ENCODE peak calls at places on chromosomes 16 and 17, in ten cellular contexts. One of them, this sample, is unnamed.

GRCh38 chr17:50672831-50673551 is 34.7 kb downstream of the ANKRD40 start:
- DNase-seq in right atrium auricular region: peak
- DNase-seq in A549: no peak
- DNase-seq in PC-3: peak
- DNase-seq in breast epithelium: peak
- DNase-seq in heart left ventricle: no peak
- DNase-seq in endodermal cell: no peak
- DNase-seq in tibial nerve: no peak
- DNase-seq in fibroblast of pulmonary artery: no peak
- DNase-seq in left lung: no peak
- DNase-seq in this sample: no peak

GRCh38 chr16:65842067-65842466 is 524.4 kb upstream of the CDH5 start:
- DNase-seq in right atrium auricular region: no peak
- DNase-seq in A549: no peak
- DNase-seq in PC-3: peak
- DNase-seq in breast epithelium: no peak
- DNase-seq in heart left ventricle: no peak
- DNase-seq in endodermal cell: no peak
- DNase-seq in tibial nerve: no peak
- DNase-seq in fibroblast of pulmonary artery: no peak
- DNase-seq in left lung: no peak
- DNase-seq in this sample: no peak

GRCh38 chr16:10521681-10522274 is 58.6 kb downstream of the EMP2 start:
- DNase-seq in right atrium auricular region: peak
- DNase-seq in A549: peak
- DNase-seq in PC-3: peak
- DNase-seq in breast epithelium: no peak
- DNase-seq in heart left ventricle: no peak
- DNase-seq in endodermal cell: peak
- DNase-seq in tibial nerve: peak
- DNase-seq in fibroblast of pulmonary artery: peak
- DNase-seq in left lung: no peak
- DNase-seq in this sample: no peak

GRCh38 chr16:53052519-53053501 is at the start of gene CHD9NB:
- DNase-seq in right atrium auricular region: no peak
- DNase-seq in A549: peak
- DNase-seq in PC-3: peak
- DNase-seq in breast epithelium: no peak
- DNase-seq in heart left ventricle: no peak
- DNase-seq in endodermal cell: peak
- DNase-seq in tibial nerve: no peak
- DNase-seq in fibroblast of pulmonary artery: peak
- DNase-seq in left lung: no peak
- DNase-seq in this sample: no peak

GRCh38 chr17:29683481-29683880 is 60.8 kb upstream of the CORO6 start:
- DNase-seq in right atrium auricular region: no peak
- DNase-seq in A549: no peak
- DNase-seq in PC-3: no peak
- DNase-seq in breast epithelium: no peak
- DNase-seq in heart left ventricle: no peak
- DNase-seq in endodermal cell: no peak
- DNase-seq in tibial nerve: no peak
- DNase-seq in fibroblast of pulmonary artery: no peak
- DNase-seq in left lung: no peak
- DNase-seq in this sample: no peak

GRCh38 chr17:74870512-74870911 is 2.3 kb downstream of the FDXR start:
- DNase-seq in right atrium auricular region: no peak
- DNase-seq in A549: no peak
- DNase-seq in PC-3: peak
- DNase-seq in breast epithelium: no peak
- DNase-seq in heart left ventricle: no peak
- DNase-seq in endodermal cell: no peak
- DNase-seq in tibial nerve: no peak
- DNase-seq in fibroblast of pulmonary artery: peak
- DNase-seq in left lung: peak
- DNase-seq in this sample: no peak

GRCh38 chr17:48841395-48841831 is 10.6 kb downstream of the CALCOCO2 start:
- DNase-seq in right atrium auricular region: no peak
- DNase-seq in A549: no peak
- DNase-seq in PC-3: no peak
- DNase-seq in breast epithelium: no peak
- DNase-seq in heart left ventricle: no peak
- DNase-seq in endodermal cell: no peak
- DNase-seq in tibial nerve: peak
- DNase-seq in fibroblast of pulmonary artery: peak
- DNase-seq in left lung: no peak
- DNase-seq in this sample: no peak

GRCh38 chr16:66859397-66860068 is 15.3 kb downstream of the CA7 start:
- DNase-seq in right atrium auricular region: no peak
- DNase-seq in A549: no peak
- DNase-seq in PC-3: no peak
- DNase-seq in breast epithelium: no peak
- DNase-seq in heart left ventricle: no peak
- DNase-seq in endodermal cell: peak
- DNase-seq in tibial nerve: no peak
- DNase-seq in fibroblast of pulmonary artery: no peak
- DNase-seq in left lung: no peak
- DNase-seq in this sample: no peak

GRCh38 chr17:56598471-56598870 is 5.0 kb downstream of the NOG start:
- DNase-seq in right atrium auricular region: no peak
- DNase-seq in A549: no peak
- DNase-seq in PC-3: peak
- DNase-seq in breast epithelium: no peak
- DNase-seq in heart left ventricle: no peak
- DNase-seq in endodermal cell: no peak
- DNase-seq in tibial nerve: no peak
- DNase-seq in fibroblast of pulmonary artery: no peak
- DNase-seq in left lung: no peak
- DNase-seq in this sample: no peak

GRCh38 chr17:15247891-15248529 is 17.1 kb downstream of the PMP22 start:
- DNase-seq in right atrium auricular region: peak
- DNase-seq in A549: peak
- DNase-seq in PC-3: peak
- DNase-seq in breast epithelium: no peak
- DNase-seq in heart left ventricle: no peak
- DNase-seq in endodermal cell: peak
- DNase-seq in tibial nerve: no peak
- DNase-seq in fibroblast of pulmonary artery: no peak
- DNase-seq in left lung: no peak
- DNase-seq in this sample: no peak

GRCh38 chr17:6868579-6868978 is 37.0 kb upstream of the TEKT1 start:
- DNase-seq in right atrium auricular region: no peak
- DNase-seq in A549: peak
- DNase-seq in PC-3: peak
- DNase-seq in breast epithelium: no peak
- DNase-seq in heart left ventricle: no peak
- DNase-seq in endodermal cell: no peak
- DNase-seq in tibial nerve: no peak
- DNase-seq in fibroblast of pulmonary artery: no peak
- DNase-seq in left lung: no peak
- DNase-seq in this sample: no peak

GRCh38 chr17:41492771-41493170 is 3.1 kb upstream of the KRT36 start:
- DNase-seq in right atrium auricular region: no peak
- DNase-seq in A549: no peak
- DNase-seq in PC-3: no peak
- DNase-seq in breast epithelium: no peak
- DNase-seq in heart left ventricle: no peak
- DNase-seq in endodermal cell: no peak
- DNase-seq in tibial nerve: no peak
- DNase-seq in fibroblast of pulmonary artery: peak
- DNase-seq in left lung: no peak
- DNase-seq in this sample: peak

GRCh38 chr17:57624390-57624789 is 120.7 kb downstream of the CCDC182 start:
- DNase-seq in right atrium auricular region: no peak
- DNase-seq in A549: no peak
- DNase-seq in PC-3: no peak
- DNase-seq in breast epithelium: peak
- DNase-seq in heart left ventricle: no peak
- DNase-seq in endodermal cell: no peak
- DNase-seq in tibial nerve: no peak
- DNase-seq in fibroblast of pulmonary artery: no peak
- DNase-seq in left lung: no peak
- DNase-seq in this sample: no peak

GRCh38 chr16:1788708-1789100 is 4.8 kb downstream of the IGFALS start:
- DNase-seq in right atrium auricular region: no peak
- DNase-seq in A549: no peak
- DNase-seq in PC-3: no peak
- DNase-seq in breast epithelium: no peak
- DNase-seq in heart left ventricle: no peak
- DNase-seq in endodermal cell: peak
- DNase-seq in tibial nerve: no peak
- DNase-seq in fibroblast of pulmonary artery: no peak
- DNase-seq in left lung: peak
- DNase-seq in this sample: peak

DNA sequence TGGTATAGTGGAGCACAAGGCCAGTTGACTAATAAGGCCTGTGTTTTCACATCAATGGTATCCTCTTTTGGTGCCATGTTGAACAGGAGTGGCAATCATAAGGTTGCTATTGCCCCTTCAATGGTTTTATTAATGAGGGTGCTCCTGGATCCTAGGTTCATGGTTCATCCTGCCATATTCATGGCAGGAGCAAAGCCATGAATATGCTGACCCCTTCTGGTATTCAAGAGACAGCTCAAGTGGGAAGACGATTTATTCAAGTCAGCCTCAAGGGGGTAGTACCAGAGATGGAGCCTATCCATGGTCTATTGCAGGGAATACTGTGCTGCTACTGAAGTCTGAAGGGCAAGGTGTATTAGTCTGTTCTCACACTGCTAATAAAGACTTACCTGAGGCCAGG is 2.6 kb downstream of the ABCA9 start:
- DNase-seq in right atrium auricular region: no peak
- DNase-seq in A549: peak
- DNase-seq in PC-3: no peak
- DNase-seq in breast epithelium: no peak
- DNase-seq in heart left ventricle: no peak
- DNase-seq in endodermal cell: peak
- DNase-seq in tibial nerve: no peak
- DNase-seq in fibroblast of pulmonary artery: peak
- DNase-seq in left lung: no peak
- DNase-seq in this sample: no peak
- TF ChIP-seq CTCF in right atrium auricular region: no peak
- TF ChIP-seq CTCF in A549: no peak
- TF ChIP-seq CTCF in PC-3: peak
- TF ChIP-seq CTCF in breast epithelium: no peak
- TF ChIP-seq CTCF in heart left ventricle: no peak
- TF ChIP-seq CTCF in endodermal cell: peak
- TF ChIP-seq CTCF in tibial nerve: no peak
- TF ChIP-seq CTCF in fibroblast of pulmonary artery: peak
- TF ChIP-seq CTCF in left lung: no peak
- TF ChIP-seq CTCF in this sample: no peak

DNA sequence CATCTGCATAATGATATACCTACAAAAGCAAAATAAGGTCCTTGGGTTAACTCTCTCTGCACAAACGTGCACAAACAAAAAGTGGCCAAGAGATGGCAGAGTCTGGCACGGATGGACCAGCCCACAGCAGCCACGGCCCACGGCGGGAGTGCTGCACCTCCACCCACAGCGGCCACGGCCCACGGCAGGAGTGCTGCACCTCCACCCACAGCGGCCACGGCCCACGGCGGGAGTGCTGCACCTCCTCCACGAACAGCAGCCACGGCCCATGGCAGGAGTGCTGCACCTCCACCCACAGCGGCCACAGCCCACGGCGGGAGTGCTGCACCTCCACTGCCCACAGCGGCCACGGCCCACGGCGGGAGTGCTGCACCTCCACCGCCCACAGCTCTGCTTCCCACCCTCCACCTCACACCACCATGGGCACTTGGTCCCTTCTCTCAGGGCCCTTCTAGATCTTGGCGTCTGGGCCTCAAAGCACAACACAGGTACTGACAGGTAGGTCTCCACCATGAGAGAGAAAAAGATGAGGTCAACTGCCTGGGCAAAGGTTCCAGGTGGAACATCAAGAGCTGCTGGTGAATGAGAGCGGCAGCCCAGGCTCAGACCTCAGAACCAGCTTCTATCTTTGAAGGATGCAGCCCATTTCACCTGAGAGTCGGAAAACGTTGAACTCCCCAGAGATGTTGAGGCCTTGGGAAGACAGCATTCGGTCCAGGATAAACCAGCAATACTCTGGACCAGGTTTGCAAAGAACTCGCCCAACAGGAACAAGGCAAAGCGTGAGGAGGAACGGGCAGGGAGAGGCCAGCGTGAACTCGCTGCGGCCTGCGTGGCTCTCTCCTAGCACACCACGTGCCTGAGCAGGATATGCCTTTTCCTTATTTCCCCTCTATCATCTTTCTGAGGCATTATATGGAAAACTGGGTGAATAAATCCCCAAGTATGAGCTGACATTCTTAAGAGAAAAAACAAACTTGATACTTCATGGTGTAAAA is 124.5 kb downstream of the ZNF778 start:
- DNase-seq in right atrium auricular region: no peak
- DNase-seq in A549: peak
- DNase-seq in PC-3: no peak
- DNase-seq in breast epithelium: no peak
- DNase-seq in heart left ventricle: no peak
- DNase-seq in endodermal cell: no peak
- DNase-seq in tibial nerve: no peak
- DNase-seq in fibroblast of pulmonary artery: no peak
- DNase-seq in left lung: no peak
- DNase-seq in this sample: no peak
- TF ChIP-seq CTCF in right atrium auricular region: no peak
- TF ChIP-seq CTCF in A549: no peak
- TF ChIP-seq CTCF in PC-3: no peak
- TF ChIP-seq CTCF in breast epithelium: no peak
- TF ChIP-seq CTCF in heart left ventricle: no peak
- TF ChIP-seq CTCF in endodermal cell: no peak
- TF ChIP-seq CTCF in tibial nerve: no peak
- TF ChIP-seq CTCF in fibroblast of pulmonary artery: no peak
- TF ChIP-seq CTCF in left lung: no peak
- TF ChIP-seq CTCF in this sample: no peak

DNA sequence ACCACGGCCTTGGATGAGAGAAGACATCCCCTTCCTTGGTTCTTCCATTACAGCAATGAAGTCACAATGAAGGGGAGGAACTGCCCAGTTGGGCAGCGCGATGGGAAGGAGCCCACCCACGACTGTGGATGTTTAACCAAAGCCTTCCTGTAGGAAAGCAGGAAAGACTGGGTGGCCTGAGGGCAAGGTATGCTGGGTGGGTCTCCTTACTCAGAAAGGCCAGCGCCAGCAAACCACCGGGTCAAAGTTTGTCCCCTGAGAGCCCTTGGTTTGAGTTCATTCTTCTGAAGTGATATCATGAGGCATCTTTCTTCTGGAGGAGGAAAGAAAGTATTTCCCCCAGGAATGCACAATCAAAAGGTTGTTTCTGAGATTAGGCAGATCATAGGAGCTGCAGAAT is 105.2 kb downstream of the C16orf95 start:
- DNase-seq in right atrium auricular region: no peak
- DNase-seq in A549: peak
- DNase-seq in PC-3: peak
- DNase-seq in breast epithelium: no peak
- DNase-seq in heart left ventricle: no peak
- DNase-seq in endodermal cell: no peak
- DNase-seq in tibial nerve: peak
- DNase-seq in fibroblast of pulmonary artery: no peak
- DNase-seq in left lung: no peak
- DNase-seq in this sample: no peak
- TF ChIP-seq CTCF in right atrium auricular region: no peak
- TF ChIP-seq CTCF in A549: no peak
- TF ChIP-seq CTCF in PC-3: no peak
- TF ChIP-seq CTCF in breast epithelium: no peak
- TF ChIP-seq CTCF in heart left ventricle: no peak
- TF ChIP-seq CTCF in endodermal cell: no peak
- TF ChIP-seq CTCF in tibial nerve: no peak
- TF ChIP-seq CTCF in fibroblast of pulmonary artery: no peak
- TF ChIP-seq CTCF in left lung: no peak
- TF ChIP-seq CTCF in this sample: no peak

GRCh38 chr16:62794724-62795123 is 758.5 kb upstream of the CDH8 start:
- DNase-seq in right atrium auricular region: no peak
- DNase-seq in A549: no peak
- DNase-seq in PC-3: no peak
- DNase-seq in breast epithelium: no peak
- DNase-seq in heart left ventricle: no peak
- DNase-seq in endodermal cell: no peak
- DNase-seq in tibial nerve: no peak
- DNase-seq in fibroblast of pulmonary artery: no peak
- DNase-seq in left lung: no peak
- DNase-seq in this sample: no peak
- TF ChIP-seq CTCF in right atrium auricular region: no peak
- TF ChIP-seq CTCF in A549: no peak
- TF ChIP-seq CTCF in PC-3: no peak
- TF ChIP-seq CTCF in breast epithelium: no peak
- TF ChIP-seq CTCF in heart left ventricle: no peak
- TF ChIP-seq CTCF in endodermal cell: no peak
- TF ChIP-seq CTCF in tibial nerve: no peak
- TF ChIP-seq CTCF in fibroblast of pulmonary artery: no peak
- TF ChIP-seq CTCF in left lung: no peak
- TF ChIP-seq CTCF in this sample: no peak

This sample was measured in mesothelial cell of epicardium.